ENCODE peak calls at places on chromosome 2, in five cellular contexts. K, R, B, F and G are unnamed samples.

GRCh38 chr2:153891061-153891460 is 19.3 kb downstream of the GALNT13 start:
- DNase-seq in K (no peak), R (no peak), F (no peak), B (no peak), G (no peak)

GRCh38 chr2:157056200-157056676 is 201.3 kb upstream of the GALNT5 start:
- DNase-seq in K (no peak), F (peak), B (no peak), R (no peak), G (no peak)

GRCh38 chr2:69154031-69154430 is 141.1 kb downstream of the ANTXR1 start:
- DNase-seq in K (no peak), R (no peak), F (no peak), B (no peak), G (no peak)

GRCh38 chr2:234880551-234881211 is 71.1 kb upstream of the SH3BP4 start:
- DNase-seq in R (no peak), B (no peak), K (peak), F (peak), G (no peak)

GRCh38 chr2:40002339-40002738 is 223.3 kb upstream of the THUMPD2 start:
- DNase-seq in F (no peak), B (no peak), K (no peak), R (no peak), G (no peak)

GRCh38 chr2:12310399-12310798 is 406.3 kb upstream of the TRIB2 start:
- DNase-seq in R (no peak), F (no peak), B (no peak), K (no peak), G (no peak)

GRCh38 chr2:234310166-234310565 is 186.7 kb downstream of the ARL4C start:
- DNase-seq in F (no peak), R (no peak), B (no peak), K (no peak), G (no peak)

GRCh38 chr2:200599206-200599605 is 13.4 kb downstream of the AOX1 start:
- DNase-seq in R (no peak), K (no peak), F (no peak), B (no peak), G (no peak)

GRCh38 chr2:88097891-88098557 is 29.8 kb downstream of the FABP1 start:
- DNase-seq in B (no peak), F (no peak), R (no peak), K (no peak), G (no peak)

GRCh38 chr2:94869552-94870391 is 1.5 kb upstream of the TEKT4 start:
- DNase-seq in R (no peak), B (no peak), K (no peak), F (no peak), G (peak)

GRCh38 chr2:94872088-94872618 is 923 bp downstream of the TEKT4 start:
- DNase-seq in K (no peak), R (no peak), B (no peak), F (no peak), G (peak)

GRCh38 chr2:94872676-94873361 is 1.6 kb downstream of the TEKT4 start:
- DNase-seq in R (no peak), B (no peak), K (no peak), F (no peak), G (peak)

GRCh38 chr2:94870392-94871225 is 621 bp upstream of the TEKT4 start:
- DNase-seq in F (no peak), K (no peak), R (no peak), B (no peak), G (peak)

GRCh38 chr2:94871226-94872087 is at the start of gene TEKT4:
- DNase-seq in B (no peak), R (no peak), K (no peak), F (no peak), G (peak)
- H3K4me3 ChIP-seq in B (no peak), R (no peak), K (no peak), F (no peak), G (no peak)

DNA sequence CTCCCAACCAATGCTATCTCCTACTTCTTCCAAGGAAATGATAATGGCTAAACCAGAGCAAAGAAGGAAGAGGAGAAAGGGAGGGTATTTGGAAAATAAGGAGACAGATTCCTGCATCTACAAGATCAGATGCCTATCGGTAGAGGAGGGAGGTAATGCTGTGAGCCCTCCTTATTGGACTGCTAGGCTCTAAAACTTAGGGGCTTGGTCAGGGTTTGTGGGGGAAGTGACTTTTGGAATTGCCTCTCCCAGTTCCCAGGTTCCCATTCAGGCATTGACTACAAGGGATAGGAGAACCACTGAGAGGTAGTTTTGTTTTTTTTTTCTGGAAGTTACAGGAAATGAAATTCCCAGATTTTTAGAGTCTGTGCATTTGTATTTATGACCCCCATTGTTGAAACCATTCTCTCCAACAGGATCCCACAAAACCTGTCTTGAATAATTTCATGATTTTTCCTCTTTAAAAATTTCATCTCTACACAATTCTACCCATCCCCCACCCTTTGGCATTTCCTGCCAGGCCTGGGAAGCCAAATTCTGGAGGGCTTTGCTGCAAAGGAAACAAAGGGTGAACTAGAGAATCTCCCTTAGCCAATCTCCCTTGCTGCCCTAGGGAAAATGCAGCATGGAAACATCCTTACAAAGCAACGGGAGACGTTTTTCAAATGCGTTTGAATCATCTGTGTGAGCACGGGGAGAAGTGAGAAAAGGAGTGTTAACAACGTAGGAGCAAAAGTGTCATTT is 282.1 kb upstream of the EPAS1 start:
- DNase-seq in F (no peak), B (no peak), R (no peak), K (no peak), G (no peak)
- H3K27ac ChIP-seq in F (no peak), B (peak), R (no peak), K (no peak), G (peak)

GRCh38 chr2:190181066-190181681 is 118.6 kb upstream of the MSTN start:
- DNase-seq in K (no peak), B (no peak), R (no peak), F (no peak), G (no peak)

GRCh38 chr2:190178066-190178722 is 115.7 kb upstream of the MSTN start:
- DNase-seq in F (no peak), B (no peak), R (no peak), K (no peak), G (no peak)

GRCh38 chr2:190179754-190180312 is 117.3 kb upstream of the MSTN start:
- DNase-seq in F (no peak), B (no peak), R (no peak), K (no peak), G (no peak)

GRCh38 chr2:190182071-190182524 is 119.6 kb upstream of the MSTN start:
- DNase-seq in K (no peak), F (no peak), B (no peak), R (no peak), G (no peak)

DNA sequence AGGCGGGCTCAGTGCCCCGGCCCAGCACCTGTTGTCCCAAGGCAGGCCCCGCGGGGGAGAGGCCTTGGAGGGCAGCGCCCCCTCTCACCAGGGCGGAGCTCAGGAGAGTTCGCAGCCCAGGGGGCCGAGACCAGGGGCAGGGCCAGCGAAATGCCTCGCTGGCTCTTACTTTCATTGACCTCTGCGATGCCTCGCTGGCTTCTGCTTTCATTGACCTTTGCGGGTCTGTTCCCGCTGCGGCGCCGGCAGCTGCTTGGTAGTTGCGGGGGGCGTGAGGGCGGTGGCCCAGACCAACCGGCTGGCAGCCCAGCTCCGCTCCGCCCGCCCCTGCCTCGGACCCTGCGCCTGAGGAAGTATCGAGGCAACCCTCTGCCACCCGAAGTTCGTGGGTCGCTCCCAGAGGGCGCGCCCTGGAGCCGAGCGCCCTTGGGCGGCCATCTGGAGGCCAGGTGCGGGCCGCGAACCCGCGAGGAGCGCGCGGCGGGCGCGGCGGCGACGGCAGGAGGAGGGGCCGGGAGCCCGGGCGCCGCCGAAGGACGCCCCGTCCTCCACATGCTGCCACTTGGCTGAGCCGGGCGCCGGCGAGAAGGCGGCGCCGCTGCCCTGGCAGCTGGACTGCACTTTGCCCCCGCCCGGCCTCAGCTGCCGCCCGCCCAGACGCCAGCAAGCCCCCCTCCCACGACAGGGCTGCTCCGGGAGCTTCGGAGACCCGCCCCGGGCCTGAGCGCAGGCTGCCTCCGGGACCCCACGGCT is 118.0 kb upstream of the MSTN start:
- DNase-seq in K (no peak), R (peak), F (peak), B (peak), G (peak)
- TF ChIP-seq POLR2AphosphoS5 in K (no peak), R (peak), F (no peak), B (no peak), G (peak)

GRCh38 chr2:236731767-236732580 is 162.3 kb downstream of the ACKR3 start:
- DNase-seq in R (peak), B (peak), F (no peak), K (no peak), G (no peak)

GRCh38 chr2:236733156-236733555 is 163.5 kb downstream of the ACKR3 start:
- DNase-seq in F (no peak), R (no peak), K (no peak), B (no peak), G (no peak)

GRCh38 chr2:236738896-236739295 is 169.3 kb downstream of the ACKR3 start:
- DNase-seq in R (no peak), F (no peak), B (no peak), K (no peak), G (no peak)

GRCh38 chr2:236738030-236738429 is 168.4 kb downstream of the ACKR3 start:
- DNase-seq in R (no peak), B (no peak), K (no peak), F (no peak), G (no peak)

DNA sequence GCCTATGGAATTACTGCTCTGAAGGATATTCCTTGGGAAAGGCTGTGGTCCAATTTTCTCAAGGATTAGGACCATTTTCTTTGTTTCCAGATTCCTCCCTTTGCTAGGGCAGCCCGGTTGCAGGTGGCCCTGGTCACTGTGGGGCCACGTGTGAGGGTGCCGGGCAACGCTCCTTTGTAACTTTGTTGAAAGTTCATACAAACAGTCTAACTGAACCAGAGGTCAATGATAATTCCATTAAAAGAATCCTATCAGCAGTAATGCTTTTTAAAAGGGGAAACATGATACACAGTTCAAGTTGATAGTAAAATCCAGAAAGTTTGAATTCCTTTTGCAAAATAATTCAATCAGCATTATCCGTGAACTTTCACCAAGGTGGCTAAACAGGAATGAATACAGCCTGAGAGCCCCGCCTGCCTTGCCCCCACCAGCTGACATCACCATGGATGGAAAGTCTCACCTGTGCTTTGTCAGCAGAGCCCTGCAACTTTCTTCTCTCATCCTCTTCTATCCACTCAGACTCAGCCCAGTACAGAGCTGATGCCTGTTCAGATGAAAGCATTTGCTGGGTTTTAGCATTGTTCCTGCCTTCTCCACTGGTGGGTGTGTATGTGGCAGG is 166.2 kb downstream of the ACKR3 start:
- DNase-seq in B (no peak), F (no peak), R (no peak), K (no peak), G (no peak)
- H3K4me3 ChIP-seq in B (no peak), F (no peak), R (no peak), K (no peak), G (no peak)

GRCh38 chr2:152585830-152586484 is 131.3 kb downstream of the PRPF40A start:
- DNase-seq in K (no peak), R (no peak), F (no peak), B (no peak), G (no peak)
- H3K27ac ChIP-seq in K (no peak), R (peak), F (no peak), B (no peak), G (peak)

GRCh38 chr2:237662671-237663093 is 35.3 kb downstream of the LRRFIP1 start:
- DNase-seq in F (peak), K (peak), R (peak), B (peak), G (peak)
- TF ChIP-seq POLR2AphosphoS5 in F (no peak), K (no peak), R (peak), B (peak), G (no peak)

GRCh38 chr2:64858541-64859031 is 130.6 kb upstream of the SLC1A4 start:
- DNase-seq in R (peak), K (no peak), F (no peak), B (no peak), G (peak)
- H3K4me3 ChIP-seq in R (no peak), K (no peak), F (peak), B (no peak), G (no peak)

GRCh38 chr2:100750143-100750542 is 69.8 kb upstream of the NPAS2 start:
- DNase-seq in F (no peak), B (no peak), K (no peak), R (no peak), G (no peak)
- H3K27ac ChIP-seq in F (no peak), B (no peak), K (no peak), R (no peak), G (no peak)

GRCh38 chr2:109237792-109238191 is 108.8 kb downstream of the SH3RF3 start:
- DNase-seq in F (no peak), B (no peak), R (no peak), K (no peak), G (no peak)

GRCh38 chr2:109236147-109236546 is 107.1 kb downstream of the SH3RF3 start:
- DNase-seq in K (no peak), F (no peak), B (no peak), R (no peak), G (no peak)

GRCh38 chr2:109239720-109240119 is 110.7 kb downstream of the SH3RF3 start:
- DNase-seq in K (no peak), R (no peak), F (no peak), B (no peak), G (no peak)

GRCh38 chr2:109242222-109242653 is 113.2 kb downstream of the SH3RF3 start:
- DNase-seq in F (no peak), R (no peak), K (no peak), B (no peak), G (no peak)

DNA sequence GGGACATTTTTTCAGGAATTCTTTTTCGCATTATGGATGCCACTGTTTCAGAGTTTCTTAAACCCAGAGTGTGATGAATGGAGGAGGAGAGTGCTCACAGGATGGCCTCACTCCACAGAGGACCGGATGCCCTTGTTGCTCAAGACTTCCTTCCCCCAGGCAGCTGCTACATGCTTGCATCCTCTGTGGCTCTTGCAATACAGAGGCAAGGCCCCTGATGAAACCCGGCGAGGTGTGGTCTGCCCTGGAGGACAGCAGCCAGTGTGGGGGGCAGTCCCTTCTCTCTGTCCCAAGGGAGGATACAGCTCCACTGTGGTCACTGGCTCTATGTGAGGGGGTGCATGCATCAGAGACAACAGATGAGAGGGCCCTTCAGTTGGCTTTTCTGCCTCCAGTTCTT is 109.6 kb downstream of the SH3RF3 start:
- DNase-seq in R (peak), B (peak), F (no peak), K (peak), G (peak)
- TF ChIP-seq POLR2AphosphoS5 in R (peak), B (peak), F (no peak), K (peak), G (peak)